ENCODE peak calls at places on chromosomes 2 and 18, in four cellular contexts. G is HFF-Myc; T is colonic mucosa; E is activated naive CD4-positive, alpha-beta T cell treated with Interleukin-2 at 50 U/mL for 16 hours. Q is an unnamed sample.

GRCh38 chr2:70258532-70258875 is 567 bp downstream of the PCYOX1 start:
- DNase-seq in T (peak), G (no peak), E (no peak), Q (peak)

GRCh38 chr2:240576036-240576435 is 7.8 kb downstream of the RNPEPL1 start:
- DNase-seq in E (no peak), T (no peak), G (no peak), Q (no peak)

GRCh38 chr2:27681844-27682243 is 18.2 kb downstream of the SLC4A1AP start:
- DNase-seq in G (no peak), E (no peak), T (peak), Q (no peak)

GRCh38 chr2:152098033-152098797 is 629 bp downstream of the CACNB4 start:
- DNase-seq in T (peak), E (peak), G (no peak), Q (no peak)

GRCh38 chr2:238947920-238948710 is 100.2 kb downstream of the TWIST2 start:
- DNase-seq in E (no peak), T (peak), G (peak), Q (peak)

GRCh38 chr2:222470802-222471468 is 46.6 kb downstream of the SGPP2 start:
- DNase-seq in T (no peak), G (no peak), E (no peak), Q (no peak)

GRCh38 chr2:186544255-186544675 is 45.6 kb upstream of the ITGAV start:
- DNase-seq in E (no peak), T (no peak), G (peak), Q (no peak)

GRCh38 chr18:59232309-59233016 is 12.5 kb downstream of the GRP start:
- DNase-seq in E (no peak), T (no peak), G (no peak), Q (no peak)

GRCh38 chr2:241218131-241219029 is 29.9 kb downstream of the ANO7 start:
- DNase-seq in T (peak), E (peak), G (no peak), Q (peak)

GRCh38 chr18:28204154-28204553 is 27.2 kb upstream of the CDH2 start:
- DNase-seq in E (no peak), G (peak), T (no peak), Q (no peak)